ENCODE peak calls at places on chromosomes 5 and 9, in seven cellular contexts. R, A, Q, I, E, C and Z are unnamed samples. For H3K4me1, the result is how much of the 10 kb centered on the place peaks cover.

GRCh38 chr9:134644715-134645606 is 3.4 kb downstream of the COL5A1 start:
- DNase-seq in R (peak), A (peak), Q (peak), I (peak), E (no peak), C (peak), Z (peak)

GRCh38 chr5:105836263-105836662 is 1834.5 kb downstream of the EFNA5 start:
- DNase-seq in R (no peak), A (no peak), Q (no peak), I (no peak), E (no peak), C (no peak), Z (no peak)

GRCh38 chr5:114305402-114306207 is 56.3 kb upstream of the KCNN2 start:
- DNase-seq in R (no peak), A (no peak), Q (no peak), I (no peak), E (no peak), C (no peak), Z (no peak)

GRCh38 chr5:57989378-57989777 is 470.5 kb downstream of the PLK2 start:
- DNase-seq in R (no peak), A (peak), Q (no peak), I (no peak), E (no peak), C (no peak), Z (no peak)

GRCh38 chr5:41094871-41095270 is 23.7 kb upstream of the MROH2B start:
- DNase-seq in R (no peak), A (peak), Q (no peak), I (no peak), E (no peak), C (no peak), Z (no peak)

GRCh38 chr9:69760278-69760610 is 433 bp upstream of the PTAR1 start:
- DNase-seq in R (no peak), A (peak), Q (peak), I (no peak), E (no peak), C (no peak), Z (no peak)

GRCh38 chr9:12784461-12785250 is 9.8 kb downstream of the LURAP1L start:
- DNase-seq in R (peak), A (peak), Q (peak), I (peak), E (no peak), C (peak), Z (peak)

GRCh38 chr5:79508794-79509193 is 5.1 kb downstream of the HOMER1 start:
- DNase-seq in R (no peak), A (no peak), Q (no peak), I (no peak), E (no peak), C (no peak), Z (no peak)

GRCh38 chr9:36559036-36559695 is 13.5 kb upstream of the MELK start:
- DNase-seq in R (no peak), A (no peak), Q (no peak), I (no peak), E (no peak), C (no peak), Z (no peak)

GRCh38 chr9:112755059-112755458 is 4.5 kb downstream of the SNX30 start:
- DNase-seq in R (no peak), A (no peak), Q (peak), I (peak), E (no peak), C (no peak), Z (no peak)

GRCh38 chr5:100840769-100841168 is 62.3 kb downstream of the ST8SIA4 start:
- DNase-seq in R (no peak), A (no peak), Q (no peak), I (no peak), E (no peak), C (no peak), Z (no peak)

GRCh38 chr9:96159596-96159995 is 142.4 kb downstream of the HSD17B3 start:
- DNase-seq in R (no peak), A (no peak), Q (no peak), I (no peak), E (no peak), C (no peak), Z (no peak)

GRCh38 chr9:137126786-137127185 is 12.2 kb upstream of the GRIN1 start:
- DNase-seq in R (no peak), A (no peak), Q (no peak), I (no peak), E (no peak), C (no peak), Z (no peak)

GRCh38 chr5:45774528-45774927 is 78.3 kb upstream of the HCN1 start:
- DNase-seq in R (no peak), A (peak), Q (no peak), I (no peak), E (no peak), C (no peak), Z (no peak)
- TF ChIP-seq CTCF in R (no peak), A (no peak), Q (peak), I (no peak), E (no peak), C (no peak), Z (peak)

GRCh38 chr9:133163559-133164208 is at the start of gene GBGT1:
- DNase-seq in R (peak), A (peak), Q (peak), I (peak), E (no peak), C (no peak), Z (peak)
- TF ChIP-seq POLR2A in R (no peak), A (no peak), Q (peak), I (peak), E (peak), C (no peak), Z (peak)

DNA sequence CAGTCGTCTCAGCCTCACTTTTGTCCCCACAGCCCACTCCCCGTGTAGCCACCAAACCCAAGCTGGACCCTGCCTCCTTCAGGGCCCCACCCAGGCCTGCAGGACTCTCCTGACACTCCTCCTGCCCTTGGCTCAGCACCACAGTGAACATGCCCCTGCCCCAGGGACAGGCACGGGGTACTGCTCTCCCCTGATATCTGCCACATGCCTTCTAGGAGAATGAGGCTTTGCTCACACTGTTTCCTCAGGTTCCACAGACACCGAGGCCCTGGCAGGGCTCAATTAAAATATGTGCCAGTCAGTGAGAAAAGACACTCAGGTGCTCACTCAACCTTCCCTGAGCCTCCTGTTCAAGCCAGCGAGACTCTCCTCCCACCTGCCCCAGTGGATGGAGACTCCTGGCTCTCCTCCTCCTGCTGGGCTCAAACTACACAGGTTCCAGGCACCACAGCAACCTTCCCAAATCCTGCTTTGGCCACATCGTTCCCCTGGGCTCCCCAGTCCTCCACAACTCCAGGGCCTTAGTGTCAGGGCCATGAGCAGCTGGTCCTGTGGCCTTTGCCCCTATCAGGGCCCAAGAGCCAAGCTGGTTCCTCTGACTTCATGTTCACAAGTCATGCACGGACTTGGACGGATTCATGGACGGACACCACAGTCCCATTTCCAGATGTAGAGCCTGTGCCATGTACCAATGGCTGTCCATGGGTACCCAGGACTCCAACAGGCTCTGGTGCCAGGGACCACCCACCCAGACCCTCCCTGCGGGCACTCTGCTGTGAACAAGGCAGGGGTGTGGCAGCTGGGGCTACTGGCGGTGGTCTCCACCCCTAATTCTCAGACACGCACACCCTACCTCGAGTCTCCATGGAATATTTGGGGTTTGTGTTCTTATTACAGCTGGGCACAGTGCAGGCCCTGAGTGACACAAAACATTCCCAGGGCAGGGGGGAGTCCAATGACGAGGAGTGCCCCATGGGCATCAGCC is 36.6 kb downstream of the BICD2 start:
- DNase-seq in R (peak), A (no peak), Q (no peak), I (no peak), E (no peak), C (peak), Z (no peak)
- H3K4me1 ChIP-seq in R (half or more), A (under half), Q (under half), I (under half), E (half or more), C (under half), Z (under half)

GRCh38 chr5:93062548-93062947 is 518.5 kb downstream of the NR2F1-AS1 start:
- DNase-seq in R (no peak), A (no peak), Q (no peak), I (no peak), E (no peak), C (no peak), Z (no peak)
- TF ChIP-seq CTCF in R (no peak), A (no peak), Q (no peak), I (no peak), E (no peak), C (no peak), Z (no peak)

GRCh38 chr9:34373749-34374148 is 2.9 kb downstream of the MYORG start:
- DNase-seq in R (no peak), A (no peak), Q (no peak), I (no peak), E (no peak), C (no peak), Z (no peak)
- TF ChIP-seq POLR2A in R (no peak), A (no peak), Q (no peak), I (no peak), E (no peak), C (no peak), Z (no peak)

GRCh38 chr5:485943-486491 is 38.2 kb downstream of the SLC9A3 start:
- DNase-seq in R (no peak), A (no peak), Q (no peak), I (no peak), E (no peak), C (no peak), Z (no peak)

GRCh38 chr5:483011-483410 is 40.0 kb downstream of the EXOC3 start:
- DNase-seq in R (no peak), A (no peak), Q (no peak), I (no peak), E (no peak), C (no peak), Z (no peak)

GRCh38 chr5:483434-484184 is 40.6 kb downstream of the EXOC3 start:
- DNase-seq in R (no peak), A (no peak), Q (no peak), I (no peak), E (no peak), C (no peak), Z (no peak)

GRCh38 chr5:484556-484955 is 39.7 kb downstream of the SLC9A3 start:
- DNase-seq in R (no peak), A (no peak), Q (no peak), I (no peak), E (no peak), C (no peak), Z (no peak)

DNA sequence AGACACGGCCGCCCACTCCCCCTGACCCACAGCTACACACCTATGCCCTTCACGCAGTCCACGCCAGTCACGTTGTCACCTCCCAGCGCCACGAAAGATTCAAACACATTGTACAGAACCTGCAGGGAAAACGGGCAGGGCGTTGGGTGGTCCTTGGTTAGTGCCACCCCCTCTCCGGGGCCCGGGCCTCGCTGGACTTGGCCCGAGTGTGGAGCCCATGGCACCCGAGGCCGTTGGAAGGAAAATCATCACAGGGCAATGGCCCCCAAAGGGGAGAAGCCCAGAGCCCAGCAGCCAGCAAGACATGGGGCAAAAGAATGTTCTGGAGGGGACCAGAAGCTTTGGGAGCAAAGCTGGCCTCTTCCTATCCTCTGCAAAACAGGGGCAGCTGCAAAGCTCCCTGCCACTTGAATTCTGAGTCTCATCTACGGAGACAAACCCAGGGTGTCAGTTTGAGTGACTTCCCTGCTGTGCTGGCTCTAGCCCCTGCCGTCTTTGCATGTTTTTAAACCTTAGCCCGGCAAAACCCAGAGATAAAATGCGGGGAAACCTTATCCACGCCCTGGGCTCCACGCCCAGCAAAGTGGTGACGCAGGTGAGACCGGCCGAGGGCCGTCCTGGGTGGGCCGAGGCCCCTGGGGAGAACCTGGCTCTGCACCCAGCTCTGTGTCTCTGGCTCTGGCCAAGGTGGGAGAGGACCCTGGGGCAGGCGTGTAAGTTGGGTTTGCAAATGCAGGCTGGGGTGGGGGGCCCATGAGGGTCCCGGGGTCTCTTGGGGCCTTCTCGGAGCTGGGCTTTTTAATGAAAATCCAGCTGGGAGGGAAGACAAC is 38.9 kb downstream of the SLC9A3 start:
- DNase-seq in R (no peak), A (no peak), Q (no peak), I (no peak), E (no peak), C (no peak), Z (no peak)
- H3K4me1 ChIP-seq in R (under half), A (under half), Q (under half), I (under half), E (under half), C (under half), Z (under half)